ENCODE peak calls at places on chromosome 12, in six cellular contexts. One of them, this sample, is unnamed.

GRCh38 chr12:13347241-13348043 is 150.9 kb downstream of the EMP1 start:
- DNase-seq in GM12878: no peak
- DNase-seq in A549: peak
- DNase-seq in endothelial cell of umbilical vein: no peak
- DNase-seq in K562: no peak
- DNase-seq in HepG2: no peak
- DNase-seq in this sample: peak

GRCh38 chr12:78290606-78291345 is 460.1 kb downstream of the NAV3 start:
- DNase-seq in GM12878: no peak
- DNase-seq in A549: no peak
- DNase-seq in endothelial cell of umbilical vein: no peak
- DNase-seq in K562: no peak
- DNase-seq in HepG2: peak
- DNase-seq in this sample: no peak

GRCh38 chr12:88985631-88986030 is 366.7 kb downstream of the DUSP6 start:
- DNase-seq in GM12878: no peak
- DNase-seq in A549: no peak
- DNase-seq in endothelial cell of umbilical vein: no peak
- DNase-seq in K562: no peak
- DNase-seq in HepG2: no peak
- DNase-seq in this sample: no peak

GRCh38 chr12:123119808-123120207 is 31.1 kb downstream of the PITPNM2 start:
- DNase-seq in GM12878: peak
- DNase-seq in A549: no peak
- DNase-seq in endothelial cell of umbilical vein: no peak
- DNase-seq in K562: no peak
- DNase-seq in HepG2: no peak
- DNase-seq in this sample: no peak

GRCh38 chr12:107356266-107356936 is 263.1 kb upstream of the CRY1 start:
- DNase-seq in GM12878: no peak
- DNase-seq in A549: no peak
- DNase-seq in endothelial cell of umbilical vein: no peak
- DNase-seq in K562: no peak
- DNase-seq in HepG2: peak
- DNase-seq in this sample: peak

GRCh38 chr12:22624573-22624907 is 431 bp upstream of the ETNK1 start:
- DNase-seq in GM12878: no peak
- DNase-seq in A549: peak
- DNase-seq in endothelial cell of umbilical vein: no peak
- DNase-seq in K562: no peak
- DNase-seq in HepG2: no peak
- DNase-seq in this sample: no peak

GRCh38 chr12:52413202-52413601 is 7.1 kb upstream of the KRT82 start:
- DNase-seq in GM12878: no peak
- DNase-seq in A549: no peak
- DNase-seq in endothelial cell of umbilical vein: no peak
- DNase-seq in K562: no peak
- DNase-seq in HepG2: no peak
- DNase-seq in this sample: no peak

GRCh38 chr12:26233620-26234019 is 38.2 kb downstream of the SSPN start:
- DNase-seq in GM12878: no peak
- DNase-seq in A549: no peak
- DNase-seq in endothelial cell of umbilical vein: no peak
- DNase-seq in K562: no peak
- DNase-seq in HepG2: no peak
- DNase-seq in this sample: no peak

GRCh38 chr12:14930299-14930698 is 8.0 kb downstream of the ERP27 start:
- DNase-seq in GM12878: no peak
- DNase-seq in A549: no peak
- DNase-seq in endothelial cell of umbilical vein: peak
- DNase-seq in K562: no peak
- DNase-seq in HepG2: no peak
- DNase-seq in this sample: no peak

GRCh38 chr12:39632670-39633069 is 13.1 kb upstream of the ABCD2 start:
- DNase-seq in GM12878: no peak
- DNase-seq in A549: no peak
- DNase-seq in endothelial cell of umbilical vein: no peak
- DNase-seq in K562: no peak
- DNase-seq in HepG2: no peak
- DNase-seq in this sample: no peak
- TF ChIP-seq CTCF in GM12878: no peak
- TF ChIP-seq CTCF in A549: no peak
- TF ChIP-seq CTCF in endothelial cell of umbilical vein: no peak
- TF ChIP-seq CTCF in K562: no peak
- TF ChIP-seq CTCF in HepG2: no peak
- TF ChIP-seq CTCF in this sample: no peak

GRCh38 chr12:6962285-6963015 is 8.0 kb downstream of the PHB2 start:
- DNase-seq in GM12878: no peak
- DNase-seq in A549: no peak
- DNase-seq in endothelial cell of umbilical vein: no peak
- DNase-seq in K562: peak
- DNase-seq in HepG2: no peak
- DNase-seq in this sample: no peak
- TF ChIP-seq MAX in GM12878: no peak
- TF ChIP-seq MAX in A549: no peak
- TF ChIP-seq MAX in endothelial cell of umbilical vein: no peak
- TF ChIP-seq MAX in K562: no peak
- TF ChIP-seq MAX in HepG2: no peak
- TF ChIP-seq MAX in this sample: no peak

DNA sequence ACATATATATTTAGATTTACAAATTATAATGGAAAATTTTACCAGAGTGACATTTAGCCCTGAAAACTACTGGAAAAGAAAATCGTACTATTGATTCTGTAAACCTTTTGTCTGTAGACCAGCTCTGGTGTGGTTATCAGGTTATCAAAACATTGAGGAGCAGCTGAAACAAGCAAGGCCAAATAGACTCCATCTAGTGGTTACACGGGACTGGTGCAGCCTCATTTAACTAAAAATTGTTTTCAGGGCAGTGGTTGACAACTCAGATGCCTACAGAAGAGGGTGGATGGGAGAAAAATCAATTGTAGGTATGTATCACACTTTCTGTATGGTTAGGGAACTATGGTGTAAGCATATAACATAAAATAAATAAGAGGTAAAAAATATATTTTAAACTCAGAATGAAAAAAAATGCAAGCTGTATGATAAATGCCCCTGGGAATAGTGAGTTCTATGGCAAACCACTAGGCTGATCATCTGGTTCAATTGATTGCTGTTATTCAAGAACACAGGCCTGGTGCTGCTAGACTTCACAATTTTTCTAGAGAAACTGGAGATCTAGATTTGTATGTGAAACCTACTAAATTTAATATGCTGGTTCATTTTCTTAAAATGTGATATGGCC is 51.2 kb downstream of the ACSS3 start:
- DNase-seq in GM12878: peak
- DNase-seq in A549: peak
- DNase-seq in endothelial cell of umbilical vein: peak
- DNase-seq in K562: peak
- DNase-seq in HepG2: peak
- DNase-seq in this sample: peak
- TF ChIP-seq MYC in GM12878: no peak
- TF ChIP-seq MYC in A549: no peak
- TF ChIP-seq MYC in endothelial cell of umbilical vein: no peak
- TF ChIP-seq MYC in K562: no peak
- TF ChIP-seq MYC in HepG2: no peak
- TF ChIP-seq MYC in this sample: no peak

DNA sequence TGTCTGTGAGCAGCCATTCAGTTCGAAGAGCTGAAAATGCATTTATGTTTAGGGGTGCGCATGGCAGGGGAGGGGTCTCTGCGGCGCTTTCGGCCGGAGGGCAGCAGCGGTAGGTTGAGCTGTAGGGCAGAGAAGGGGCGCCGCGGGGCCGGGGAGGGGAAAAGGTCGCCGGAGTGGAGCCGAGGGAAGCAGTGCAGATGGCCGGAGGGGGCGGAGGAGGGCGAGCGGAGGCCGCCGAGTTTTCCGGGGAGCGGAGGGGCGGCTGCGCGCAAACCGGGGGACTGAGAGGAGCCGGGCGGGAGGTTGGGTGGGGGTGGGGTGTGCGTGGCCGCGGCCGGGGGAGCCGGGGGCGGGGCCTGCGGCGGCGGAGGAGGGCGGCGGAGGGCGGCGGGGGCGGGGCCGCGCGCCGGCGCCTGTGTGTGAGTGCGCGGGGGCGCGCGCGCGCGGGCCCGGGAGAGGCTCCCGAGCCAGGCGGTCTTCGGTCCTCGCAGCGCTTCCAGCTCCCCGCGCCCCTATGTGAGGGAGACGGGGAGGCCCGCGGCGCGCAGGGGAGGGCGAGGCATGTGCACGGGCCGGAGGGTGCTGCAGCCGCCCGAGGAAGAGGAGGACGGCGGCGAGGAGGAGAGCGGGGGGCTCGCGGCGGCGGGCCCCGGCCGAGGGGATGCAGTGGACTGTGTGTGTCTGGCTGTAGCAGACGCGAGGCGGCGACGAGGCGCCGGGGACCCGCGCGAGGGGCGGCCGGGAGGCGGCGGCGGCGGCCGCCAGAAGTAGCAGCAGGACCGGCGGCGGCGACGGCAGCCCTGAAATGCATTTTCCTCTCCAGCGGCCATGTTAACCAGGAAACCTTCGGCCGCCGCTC is at the start of gene DYRK2:
- DNase-seq in GM12878: no peak
- DNase-seq in A549: peak
- DNase-seq in endothelial cell of umbilical vein: peak
- DNase-seq in K562: peak
- DNase-seq in HepG2: peak
- DNase-seq in this sample: peak
- TF ChIP-seq CTCF in GM12878: peak
- TF ChIP-seq CTCF in A549: no peak
- TF ChIP-seq CTCF in endothelial cell of umbilical vein: no peak
- TF ChIP-seq CTCF in K562: no peak
- TF ChIP-seq CTCF in HepG2: peak
- TF ChIP-seq CTCF in this sample: no peak

GRCh38 chr12:68454855-68455254 is 122.7 kb upstream of the MDM1 start:
- DNase-seq in GM12878: no peak
- DNase-seq in A549: no peak
- DNase-seq in endothelial cell of umbilical vein: peak
- DNase-seq in K562: no peak
- DNase-seq in HepG2: no peak
- DNase-seq in this sample: no peak

GRCh38 chr12:68451261-68452091 is 119.3 kb upstream of the MDM1 start:
- DNase-seq in GM12878: peak
- DNase-seq in A549: no peak
- DNase-seq in endothelial cell of umbilical vein: peak
- DNase-seq in K562: no peak
- DNase-seq in HepG2: no peak
- DNase-seq in this sample: peak

GRCh38 chr12:68453278-68453677 is 121.1 kb upstream of the MDM1 start:
- DNase-seq in GM12878: no peak
- DNase-seq in A549: no peak
- DNase-seq in endothelial cell of umbilical vein: no peak
- DNase-seq in K562: no peak
- DNase-seq in HepG2: no peak
- DNase-seq in this sample: no peak

GRCh38 chr12:68453876-68454275 is 121.7 kb upstream of the MDM1 start:
- DNase-seq in GM12878: no peak
- DNase-seq in A549: no peak
- DNase-seq in endothelial cell of umbilical vein: no peak
- DNase-seq in K562: no peak
- DNase-seq in HepG2: no peak
- DNase-seq in this sample: no peak

GRCh38 chr12:68455676-68456345 is 123.6 kb upstream of the MDM1 start:
- DNase-seq in GM12878: no peak
- DNase-seq in A549: no peak
- DNase-seq in endothelial cell of umbilical vein: peak
- DNase-seq in K562: no peak
- DNase-seq in HepG2: no peak
- DNase-seq in this sample: peak
- TF ChIP-seq MAX in GM12878: no peak
- TF ChIP-seq MAX in A549: no peak
- TF ChIP-seq MAX in endothelial cell of umbilical vein: no peak
- TF ChIP-seq MAX in K562: no peak
- TF ChIP-seq MAX in HepG2: no peak
- TF ChIP-seq MAX in this sample: no peak

DNA sequence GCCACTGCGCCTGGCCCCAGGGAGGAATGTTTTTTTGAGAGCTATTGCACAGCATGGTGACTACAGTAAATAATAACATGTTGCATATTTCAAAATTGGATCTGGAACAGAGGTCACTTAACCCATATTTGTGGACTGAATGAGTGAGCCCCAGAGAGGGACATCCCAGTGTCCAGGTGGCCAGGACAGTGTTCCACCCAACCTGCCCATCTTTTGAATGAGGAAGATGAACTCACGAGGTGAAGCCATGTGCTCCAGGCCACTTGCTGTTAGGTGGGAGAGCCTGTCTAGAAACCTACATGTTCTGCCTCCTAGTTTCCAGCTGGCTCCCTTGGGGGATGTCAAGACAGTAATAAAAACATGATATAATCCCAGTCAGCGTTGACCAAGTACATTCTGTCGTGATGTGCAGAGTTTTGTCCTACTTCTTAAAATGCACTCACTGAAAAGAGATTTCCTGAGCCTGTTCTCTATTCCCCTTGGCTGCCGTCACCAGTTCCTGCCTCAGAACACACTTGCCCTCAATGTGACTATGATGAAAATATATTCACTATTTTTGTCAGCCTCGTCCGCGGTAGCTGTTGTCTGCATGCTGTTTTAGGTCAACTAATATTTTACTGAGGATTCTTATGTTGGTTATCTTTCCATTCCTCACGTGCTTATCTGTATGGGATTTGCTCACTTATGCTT is 25.7 kb downstream of the TSPAN9 start:
- DNase-seq in GM12878: no peak
- DNase-seq in A549: no peak
- DNase-seq in endothelial cell of umbilical vein: no peak
- DNase-seq in K562: no peak
- DNase-seq in HepG2: no peak
- DNase-seq in this sample: no peak
- TF ChIP-seq MYC in GM12878: no peak
- TF ChIP-seq MYC in A549: no peak
- TF ChIP-seq MYC in endothelial cell of umbilical vein: no peak
- TF ChIP-seq MYC in K562: no peak
- TF ChIP-seq MYC in HepG2: no peak
- TF ChIP-seq MYC in this sample: no peak

DNA sequence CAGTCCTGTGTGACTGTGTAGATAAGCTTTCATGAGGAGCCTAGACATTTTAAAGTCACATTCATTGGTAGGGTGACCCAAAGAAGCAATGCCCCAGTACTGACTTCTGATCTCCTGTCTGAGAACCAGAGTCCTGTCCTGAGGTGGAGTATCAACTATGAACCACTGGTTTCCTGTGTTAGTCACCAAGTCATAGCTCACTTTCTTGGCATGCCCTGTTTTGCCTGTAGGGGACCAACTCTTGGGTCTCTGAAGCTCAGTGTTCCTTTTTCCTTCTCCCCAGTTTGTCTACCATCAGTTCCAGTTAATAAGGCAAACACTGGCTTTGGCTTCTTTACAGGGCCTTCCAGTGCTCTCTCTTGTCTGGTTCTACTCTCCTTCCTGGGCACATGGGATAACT is 97.4 kb downstream of the C12orf75 start:
- DNase-seq in GM12878: no peak
- DNase-seq in A549: no peak
- DNase-seq in endothelial cell of umbilical vein: peak
- DNase-seq in K562: no peak
- DNase-seq in HepG2: no peak
- DNase-seq in this sample: peak
- TF ChIP-seq CTCF in GM12878: no peak
- TF ChIP-seq CTCF in A549: no peak
- TF ChIP-seq CTCF in endothelial cell of umbilical vein: peak
- TF ChIP-seq CTCF in K562: no peak
- TF ChIP-seq CTCF in HepG2: no peak
- TF ChIP-seq CTCF in this sample: no peak